ENCODE peak calls at places on chromosome 12, in four cellular contexts. One of them, this sample, is unnamed.

GRCh38 chr12:53798575-53798974 is 46.8 kb upstream of the CISTR start:
- DNase-seq in GM12878: no peak
- DNase-seq in K562: no peak
- DNase-seq in HepG2: peak
- DNase-seq in this sample: no peak

GRCh38 chr12:119229205-119229604 is 50.5 kb downstream of the HSPB8 start:
- DNase-seq in K562: peak
- DNase-seq in HepG2: no peak
- DNase-seq in GM12878: no peak
- DNase-seq in this sample: no peak

GRCh38 chr12:90010089-90010488 is 301.5 kb upstream of the ATP2B1 start:
- DNase-seq in K562: no peak
- DNase-seq in HepG2: no peak
- DNase-seq in GM12878: no peak
- DNase-seq in this sample: no peak

GRCh38 chr12:50003595-50003994 is 21.7 kb downstream of the RACGAP1 start:
- DNase-seq in K562: no peak
- DNase-seq in GM12878: no peak
- DNase-seq in HepG2: no peak
- DNase-seq in this sample: no peak

GRCh38 chr12:106976013-106976658 is 10.8 kb downstream of the MTERF2 start:
- DNase-seq in GM12878: no peak
- DNase-seq in HepG2: peak
- DNase-seq in K562: no peak
- DNase-seq in this sample: no peak

GRCh38 chr12:49800421-49801140 is 27.6 kb downstream of the NCKAP5L start:
- DNase-seq in GM12878: no peak
- DNase-seq in HepG2: peak
- DNase-seq in K562: no peak
- DNase-seq in this sample: no peak

GRCh38 chr12:107126688-107127481 is 33.5 kb upstream of the CRY1 start:
- DNase-seq in HepG2: no peak
- DNase-seq in GM12878: no peak
- DNase-seq in K562: no peak
- DNase-seq in this sample: no peak

GRCh38 chr12:123200414-123200813 is 32.5 kb downstream of the MPHOSPH9 start:
- DNase-seq in K562: no peak
- DNase-seq in GM12878: no peak
- DNase-seq in HepG2: no peak
- DNase-seq in this sample: no peak

GRCh38 chr12:102010265-102010994 is 51.4 kb downstream of the WASHC3 start:
- DNase-seq in K562: no peak
- DNase-seq in HepG2: no peak
- DNase-seq in GM12878: peak
- DNase-seq in this sample: no peak

GRCh38 chr12:121060149-121061001 is 21.3 kb upstream of the OASL start:
- DNase-seq in GM12878: peak
- DNase-seq in HepG2: peak
- DNase-seq in K562: peak
- DNase-seq in this sample: peak

GRCh38 chr12:105109465-105110212 is 2.1 kb downstream of the WASHC4 start:
- DNase-seq in K562: no peak
- DNase-seq in HepG2: no peak
- DNase-seq in GM12878: peak
- DNase-seq in this sample: no peak

GRCh38 chr12:76123301-76124212 is 39.1 kb upstream of the NAP1L1 start:
- DNase-seq in HepG2: no peak
- DNase-seq in GM12878: no peak
- DNase-seq in K562: no peak
- DNase-seq in this sample: no peak

GRCh38 chr12:49340971-49341776 is 4.2 kb upstream of the C1QL4 start:
- DNase-seq in GM12878: no peak
- DNase-seq in HepG2: no peak
- DNase-seq in K562: no peak
- DNase-seq in this sample: no peak

GRCh38 chr12:108332791-108333382 is 6.2 kb downstream of the CMKLR1 start:
- DNase-seq in K562: no peak
- DNase-seq in GM12878: no peak
- DNase-seq in HepG2: no peak
- DNase-seq in this sample: no peak

GRCh38 chr12:104930388-104931326 is 27.4 kb downstream of the SLC41A2 start:
- DNase-seq in GM12878: peak
- DNase-seq in HepG2: peak
- DNase-seq in K562: no peak
- DNase-seq in this sample: no peak

GRCh38 chr12:79121486-79121885 is 256.9 kb downstream of the SYT1 start:
- DNase-seq in GM12878: no peak
- DNase-seq in HepG2: no peak
- DNase-seq in K562: no peak
- DNase-seq in this sample: peak

GRCh38 chr12:69240625-69240984 is 1.2 kb downstream of the CPSF6 start:
- DNase-seq in HepG2: no peak
- DNase-seq in GM12878: no peak
- DNase-seq in K562: no peak
- DNase-seq in this sample: no peak

GRCh38 chr12:110077769-110078168 is 29.4 kb upstream of the C12orf76 start:
- DNase-seq in GM12878: no peak
- DNase-seq in HepG2: no peak
- DNase-seq in K562: peak
- DNase-seq in this sample: no peak

GRCh38 chr12:25623816-25624215 is 70.7 kb upstream of the LMNTD1 start:
- DNase-seq in HepG2: no peak
- DNase-seq in GM12878: no peak
- DNase-seq in K562: no peak
- DNase-seq in this sample: no peak

GRCh38 chr12:29270446-29270845 is 110.5 kb downstream of the ERGIC2 start:
- DNase-seq in GM12878: no peak
- DNase-seq in K562: no peak
- DNase-seq in HepG2: no peak
- DNase-seq in this sample: no peak

GRCh38 chr12:93742086-93742934 is 65.1 kb downstream of the CRADD start:
- DNase-seq in HepG2: peak
- DNase-seq in GM12878: no peak
- DNase-seq in K562: peak
- DNase-seq in this sample: peak

GRCh38 chr12:131471271-131471905 is 239.5 kb upstream of the SFSWAP start:
- DNase-seq in GM12878: no peak
- DNase-seq in HepG2: no peak
- DNase-seq in K562: no peak
- DNase-seq in this sample: no peak

GRCh38 chr12:124392991-124393790 is 98.3 kb downstream of the RFLNA start:
- DNase-seq in K562: no peak
- DNase-seq in HepG2: no peak
- DNase-seq in GM12878: no peak
- DNase-seq in this sample: no peak

GRCh38 chr12:64609543-64610091 is 678 bp upstream of the RASSF3 start:
- DNase-seq in GM12878: no peak
- DNase-seq in HepG2: no peak
- DNase-seq in K562: no peak
- DNase-seq in this sample: no peak

GRCh38 chr12:100608776-100609175 is 35.3 kb downstream of the GAS2L3 start:
- DNase-seq in GM12878: no peak
- DNase-seq in K562: no peak
- DNase-seq in HepG2: no peak
- DNase-seq in this sample: no peak

GRCh38 chr12:27193106-27193505 is 51.0 kb upstream of the STK38L start:
- DNase-seq in K562: no peak
- DNase-seq in HepG2: no peak
- DNase-seq in GM12878: no peak
- DNase-seq in this sample: no peak

GRCh38 chr12:113591480-113591971 is 119.9 kb upstream of the LHX5 start:
- DNase-seq in HepG2: no peak
- DNase-seq in GM12878: no peak
- DNase-seq in K562: peak
- DNase-seq in this sample: peak

GRCh38 chr12:22272596-22272995 is 61.9 kb downstream of the ST8SIA1 start:
- DNase-seq in GM12878: no peak
- DNase-seq in HepG2: no peak
- DNase-seq in K562: no peak
- DNase-seq in this sample: no peak

GRCh38 chr12:34400423-34400881 is 378.2 kb downstream of the ALG10 start:
- DNase-seq in K562: no peak
- DNase-seq in HepG2: no peak
- DNase-seq in GM12878: no peak
- DNase-seq in this sample: no peak

GRCh38 chr12:90575995-90576394 is 379.0 kb downstream of the CCER1 start:
- DNase-seq in HepG2: no peak
- DNase-seq in K562: no peak
- DNase-seq in GM12878: no peak
- DNase-seq in this sample: no peak

GRCh38 chr12:73452672-73453469 is 1084.8 kb upstream of the ATXN7L3B start:
- DNase-seq in K562: no peak
- DNase-seq in GM12878: no peak
- DNase-seq in HepG2: no peak
- DNase-seq in this sample: no peak

GRCh38 chr12:49019435-49020317 is 1.1 kb upstream of the PRKAG1 start:
- DNase-seq in K562: peak
- DNase-seq in GM12878: no peak
- DNase-seq in HepG2: peak
- DNase-seq in this sample: peak

GRCh38 chr12:48542300-48542928 is 17.0 kb downstream of the OR8S1 start:
- DNase-seq in K562: peak
- DNase-seq in GM12878: no peak
- DNase-seq in HepG2: peak
- DNase-seq in this sample: no peak

GRCh38 chr12:111578276-111578970 is 20.7 kb downstream of the ATXN2 start:
- DNase-seq in GM12878: no peak
- DNase-seq in HepG2: peak
- DNase-seq in K562: peak
- DNase-seq in this sample: no peak

GRCh38 chr12:69655616-69656336 is 43.3 kb downstream of the BEST3 start:
- DNase-seq in K562: no peak
- DNase-seq in GM12878: no peak
- DNase-seq in HepG2: peak
- DNase-seq in this sample: no peak

GRCh38 chr12:106498056-106498455 is 84.7 kb upstream of the RFX4 start:
- DNase-seq in HepG2: no peak
- DNase-seq in GM12878: no peak
- DNase-seq in K562: no peak
- DNase-seq in this sample: no peak

GRCh38 chr12:75602111-75602510 is 90.7 kb upstream of the KRR1 start:
- DNase-seq in GM12878: no peak
- DNase-seq in HepG2: no peak
- DNase-seq in K562: no peak
- DNase-seq in this sample: no peak

GRCh38 chr12:69024413-69024812 is 91.4 kb upstream of the CPM start:
- DNase-seq in K562: no peak
- DNase-seq in HepG2: no peak
- DNase-seq in GM12878: no peak
- DNase-seq in this sample: no peak

GRCh38 chr12:65603428-65604351 is 220.6 kb upstream of the HMGA2 start:
- DNase-seq in GM12878: no peak
- DNase-seq in K562: peak
- DNase-seq in HepG2: no peak
- DNase-seq in this sample: no peak

GRCh38 chr12:2273288-2273687 is 220.5 kb downstream of the CACNA1C start:
- DNase-seq in HepG2: no peak
- DNase-seq in K562: no peak
- DNase-seq in GM12878: no peak
- DNase-seq in this sample: no peak
- TF ChIP-seq ATF2 in HepG2: no peak
- TF ChIP-seq ATF2 in K562: no peak
- TF ChIP-seq ATF2 in GM12878: no peak
- TF ChIP-seq ATF2 in this sample: no peak

GRCh38 chr12:508145-508544 is 48.4 kb downstream of the B4GALNT3 start:
- DNase-seq in GM12878: no peak
- DNase-seq in HepG2: no peak
- DNase-seq in K562: no peak
- DNase-seq in this sample: no peak
- TF ChIP-seq CBFB in GM12878: no peak
- TF ChIP-seq CBFB in HepG2: no peak
- TF ChIP-seq CBFB in K562: no peak
- TF ChIP-seq CBFB in this sample: no peak

DNA sequence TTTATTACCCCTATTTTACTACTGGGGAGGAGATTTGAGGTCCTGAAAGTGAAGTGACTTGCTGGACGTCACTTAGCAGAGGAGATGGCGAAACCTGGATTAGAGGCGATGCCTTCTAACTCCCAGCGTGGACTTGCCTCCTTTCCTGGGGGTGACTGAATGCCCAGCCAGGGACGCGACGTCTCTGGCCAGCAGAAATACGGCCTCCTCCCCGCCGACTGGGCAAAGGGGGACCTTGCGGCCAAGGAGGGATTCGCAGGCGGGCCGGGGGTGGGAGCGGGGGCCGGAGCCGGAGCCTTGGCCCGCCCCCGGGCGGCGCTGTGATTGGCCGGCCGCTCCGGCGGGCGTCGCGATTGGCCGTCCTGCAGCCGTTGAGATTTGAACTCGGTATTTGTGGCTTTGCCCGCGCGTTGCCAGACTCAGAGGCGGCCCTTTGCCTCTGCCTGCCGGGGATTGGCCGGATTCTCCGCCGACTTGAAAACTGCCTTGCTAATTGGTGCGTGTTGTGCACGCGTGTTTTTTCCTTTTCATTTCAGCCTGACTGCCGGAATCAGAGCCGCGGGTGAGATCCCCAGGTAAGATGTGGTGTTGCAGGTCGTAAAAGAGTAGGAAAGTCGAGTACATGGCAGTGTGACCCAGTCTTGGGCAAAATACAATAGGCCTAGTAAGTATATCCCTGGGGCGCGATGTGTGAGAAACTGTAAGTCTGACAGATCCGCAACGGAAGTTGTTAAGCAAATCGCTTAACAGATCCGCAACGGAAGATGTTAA is at the start of gene NCAPD2:
- DNase-seq in K562: peak
- DNase-seq in HepG2: peak
- DNase-seq in GM12878: peak
- DNase-seq in this sample: peak
- TF ChIP-seq CTCF in K562: no peak
- TF ChIP-seq CTCF in HepG2: no peak
- TF ChIP-seq CTCF in GM12878: peak
- TF ChIP-seq CTCF in this sample: no peak

DNA sequence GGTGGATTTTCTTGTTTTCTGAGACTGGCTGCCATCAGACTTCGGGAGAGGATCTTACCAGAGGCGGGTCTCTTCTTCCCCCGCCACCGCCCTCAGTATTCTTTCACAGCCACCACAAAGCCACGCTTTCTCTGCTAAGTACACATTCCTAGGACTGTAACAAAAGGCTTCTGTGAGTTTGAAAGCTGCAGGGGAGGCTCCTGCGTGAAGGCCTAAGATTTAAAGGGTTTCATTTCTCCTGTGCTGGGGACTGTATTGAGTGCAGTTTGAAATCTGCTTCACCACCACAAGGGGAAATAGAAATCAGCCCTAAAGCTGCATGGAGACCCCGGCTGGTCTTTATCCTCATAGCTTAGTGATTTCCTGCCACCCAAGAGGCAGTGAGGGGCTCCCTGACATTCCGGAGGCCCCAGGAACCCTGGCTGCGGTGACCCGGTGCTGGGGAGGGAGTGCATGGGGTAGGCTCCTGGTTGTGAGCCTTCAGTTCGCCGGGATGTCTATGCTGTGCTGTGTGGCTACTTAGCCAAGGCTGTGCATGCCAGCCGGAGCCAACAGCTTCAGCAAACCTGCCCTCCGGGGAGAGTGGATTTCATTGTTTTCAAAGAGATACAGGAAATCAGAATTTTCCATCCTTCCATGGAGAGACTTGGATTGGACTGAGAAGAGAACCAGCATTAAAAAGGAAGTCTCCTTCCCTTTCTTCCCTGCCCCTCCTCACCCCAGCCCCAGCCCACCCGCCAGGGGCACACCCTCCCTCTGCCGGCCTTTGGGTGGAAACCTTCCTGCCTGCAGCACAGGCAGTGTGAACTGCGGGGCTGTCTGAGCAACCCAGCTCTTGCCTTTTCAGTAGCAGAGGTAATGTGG is 163.3 kb downstream of the ETV6 start:
- DNase-seq in GM12878: no peak
- DNase-seq in HepG2: peak
- DNase-seq in K562: no peak
- DNase-seq in this sample: peak
- TF ChIP-seq ATF2 in GM12878: peak
- TF ChIP-seq ATF2 in HepG2: no peak
- TF ChIP-seq ATF2 in K562: no peak
- TF ChIP-seq ATF2 in this sample: no peak